ENCODE peak calls at places on chromosomes 4 and X, in six cellular contexts. R is K562, V is A549, H is IMR-90, X is HepG2, B is GM12878. Y is an unnamed sample.

GRCh38 chrX:101377542-101377941 is 8.4 kb downstream of the BTK start:
- DNase-seq in R (no peak), V (no peak), H (no peak), X (no peak), B (no peak), Y (no peak)

GRCh38 chr4:53100801-53101581 is 238.9 kb downstream of the RASL11B start:
- DNase-seq in R (no peak), V (no peak), H (peak), X (no peak), B (no peak), Y (no peak)

GRCh38 chrX:107442914-107443527 is 6.4 kb upstream of the FRMPD3 start:
- DNase-seq in R (no peak), V (no peak), H (no peak), X (no peak), B (no peak), Y (no peak)

GRCh38 chr4:123930971-123931370 is 534.4 kb downstream of the SPRY1 start:
- DNase-seq in R (no peak), V (no peak), H (peak), X (peak), B (no peak), Y (no peak)

GRCh38 chr4:5956285-5957021 is 61.8 kb downstream of the C4orf50 start:
- DNase-seq in R (no peak), V (no peak), H (no peak), X (peak), B (no peak), Y (no peak)

GRCh38 chr4:88616275-88616996 is 24.2 kb downstream of the HERC3 start:
- DNase-seq in R (no peak), V (peak), H (peak), X (no peak), B (no peak), Y (no peak)

GRCh38 chrX:27309406-27309805 is 153.7 kb downstream of the PPP4R3C start:
- DNase-seq in R (no peak), V (no peak), H (no peak), X (no peak), B (no peak), Y (no peak)

GRCh38 chr4:103719320-103720204 is at the start of gene TACR3:
- DNase-seq in R (no peak), V (no peak), H (no peak), X (no peak), B (no peak), Y (no peak)

GRCh38 chr4:15506464-15506863 is 36.8 kb downstream of the CC2D2A start:
- DNase-seq in R (no peak), V (no peak), H (peak), X (no peak), B (no peak), Y (no peak)

GRCh38 chrX:19990225-19990518 is 689 bp downstream of the BCLAF3 start:
- DNase-seq in R (no peak), V (no peak), H (no peak), X (no peak), B (no peak), Y (no peak)

GRCh38 chrX:33001107-33001506 is 210.2 kb downstream of the DMD start:
- DNase-seq in R (no peak), V (no peak), H (no peak), X (no peak), B (no peak), Y (no peak)

GRCh38 chr4:7766086-7766485 is 173.6 kb downstream of the AFAP1 start:
- DNase-seq in R (no peak), V (no peak), H (no peak), X (no peak), B (no peak), Y (no peak)

GRCh38 chr4:185626798-185627197 is 91.5 kb upstream of the PDLIM3 start:
- DNase-seq in R (no peak), V (no peak), H (no peak), X (no peak), B (no peak), Y (no peak)

GRCh38 chr4:57553695-57554094 is 443.5 kb upstream of the IGFBP7 start:
- DNase-seq in R (no peak), V (no peak), H (no peak), X (no peak), B (no peak), Y (no peak)

GRCh38 chr4:11589676-11590075 is 161.0 kb upstream of the HS3ST1 start:
- DNase-seq in R (no peak), V (no peak), H (peak), X (no peak), B (no peak), Y (no peak)

GRCh38 chr4:128862608-128863313 is 53.3 kb downstream of the JADE1 start:
- DNase-seq in R (no peak), V (peak), H (peak), X (no peak), B (peak), Y (no peak)

GRCh38 chr4:6188687-6189305 is 11.6 kb downstream of the JAKMIP1 start:
- DNase-seq in R (no peak), V (no peak), H (no peak), X (no peak), B (no peak), Y (no peak)

GRCh38 chr4:101031971-101032370 is 315.4 kb downstream of the PPP3CA start:
- DNase-seq in R (no peak), V (no peak), H (no peak), X (no peak), B (no peak), Y (no peak)

GRCh38 chr4:101197350-101197749 is 150.0 kb downstream of the PPP3CA start:
- DNase-seq in R (no peak), V (no peak), H (no peak), X (peak), B (no peak), Y (no peak)

GRCh38 chr4:185520119-185520518 is 15.2 kb downstream of the PDLIM3 start:
- DNase-seq in R (no peak), V (no peak), H (peak), X (no peak), B (no peak), Y (no peak)

GRCh38 chr4:99762728-99763127 is 53.9 kb upstream of the DAPP1 start:
- DNase-seq in R (no peak), V (no peak), H (no peak), X (no peak), B (no peak), Y (no peak)

GRCh38 chrX:25805744-25806143 is 332.4 kb upstream of the MAGEB18 start:
- DNase-seq in R (no peak), V (no peak), H (no peak), X (no peak), B (no peak), Y (no peak)

GRCh38 chr4:158796370-158797140 is 27.7 kb downstream of the FNIP2 start:
- DNase-seq in R (no peak), V (no peak), H (peak), X (no peak), B (no peak), Y (no peak)

GRCh38 chr4:184168406-184169019 is 49.2 kb downstream of the ENPP6 start:
- DNase-seq in R (peak), V (peak), H (peak), X (peak), B (no peak), Y (peak)

GRCh38 chr4:125481334-125481733 is 166.6 kb downstream of the FAT4 start:
- DNase-seq in R (no peak), V (no peak), H (no peak), X (no peak), B (no peak), Y (no peak)

GRCh38 chr4:186900980-186901379 is 177.3 kb upstream of the FAT1 start:
- DNase-seq in R (no peak), V (peak), H (no peak), X (peak), B (no peak), Y (no peak)

GRCh38 chr4:54958236-54958635 is 167.2 kb downstream of the KDR start:
- DNase-seq in R (no peak), V (no peak), H (peak), X (no peak), B (no peak), Y (no peak)

GRCh38 chr4:139489638-139490037 is 35.7 kb downstream of the RAB33B start:
- DNase-seq in R (no peak), V (no peak), H (no peak), X (no peak), B (no peak), Y (no peak)
- TF ChIP-seq BHLHE40 in R (no peak), V (no peak), H (no peak), X (no peak), B (no peak), Y (no peak)

DNA sequence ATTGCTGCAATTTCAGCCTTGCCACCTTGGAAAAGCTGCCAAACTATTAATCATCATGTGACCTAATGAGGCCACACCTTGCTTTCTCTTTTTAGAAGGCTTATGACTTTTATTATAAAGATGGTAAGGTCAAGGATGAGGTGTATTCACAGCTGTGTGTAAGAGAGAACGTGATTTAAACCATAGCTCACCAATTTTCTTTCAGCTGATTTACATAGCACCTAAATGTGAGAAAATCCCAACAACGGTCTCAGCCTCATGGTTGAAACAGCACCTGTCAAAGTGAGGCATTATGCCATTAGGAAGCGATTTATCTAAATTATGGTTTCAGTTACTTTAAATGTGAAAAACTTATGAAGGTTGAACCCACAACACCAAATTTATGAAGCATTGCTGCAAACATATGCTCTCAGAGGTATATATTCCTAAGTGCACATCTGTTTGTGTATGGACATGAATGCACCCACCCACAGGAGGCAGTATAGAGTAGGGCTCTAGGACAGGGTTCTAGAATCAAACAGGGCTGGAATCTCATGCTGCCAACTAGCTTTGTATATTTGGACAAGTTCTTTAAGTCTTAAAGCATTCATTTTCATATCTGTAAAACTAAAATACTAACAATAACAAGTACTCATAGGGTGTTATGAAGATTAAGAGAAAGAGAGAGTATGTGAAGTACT is 40.7 kb downstream of the ANXA3 start:
- DNase-seq in R (peak), V (peak), H (no peak), X (no peak), B (no peak), Y (peak)
- TF ChIP-seq BHLHE40 in R (no peak), V (no peak), H (no peak), X (no peak), B (peak), Y (no peak)

DNA sequence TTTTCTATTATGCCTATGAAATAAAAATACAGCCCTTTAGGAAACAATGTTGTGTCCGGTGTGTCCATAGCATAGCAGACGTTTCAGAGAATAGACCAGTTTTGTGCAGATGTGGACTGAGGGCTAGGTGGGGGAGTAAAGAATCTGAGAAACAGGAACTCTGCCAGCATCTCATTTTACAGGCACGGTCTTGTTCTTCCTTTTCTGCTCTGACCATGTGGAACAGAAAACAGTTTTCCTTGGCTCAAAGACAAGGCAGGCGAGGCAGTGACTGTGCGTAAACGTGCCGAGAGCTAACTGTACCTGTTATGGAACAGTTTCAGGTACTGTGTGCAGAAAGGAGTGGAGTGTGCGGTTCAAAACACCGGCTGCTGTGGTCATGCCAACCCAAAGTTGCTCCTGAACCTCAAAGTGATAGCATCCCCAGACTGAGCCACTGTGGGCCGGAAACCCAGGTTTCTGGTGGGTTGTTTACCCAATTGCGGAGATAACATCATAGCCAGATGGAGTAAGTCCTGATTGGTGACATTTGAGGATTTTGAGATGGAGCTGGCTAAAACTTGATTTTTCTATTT is 20.2 kb downstream of the CNGA2 start:
- DNase-seq in R (no peak), V (no peak), H (no peak), X (no peak), B (no peak), Y (no peak)
- TF ChIP-seq BHLHE40 in R (no peak), V (no peak), H (no peak), X (no peak), B (no peak), Y (no peak)

DNA sequence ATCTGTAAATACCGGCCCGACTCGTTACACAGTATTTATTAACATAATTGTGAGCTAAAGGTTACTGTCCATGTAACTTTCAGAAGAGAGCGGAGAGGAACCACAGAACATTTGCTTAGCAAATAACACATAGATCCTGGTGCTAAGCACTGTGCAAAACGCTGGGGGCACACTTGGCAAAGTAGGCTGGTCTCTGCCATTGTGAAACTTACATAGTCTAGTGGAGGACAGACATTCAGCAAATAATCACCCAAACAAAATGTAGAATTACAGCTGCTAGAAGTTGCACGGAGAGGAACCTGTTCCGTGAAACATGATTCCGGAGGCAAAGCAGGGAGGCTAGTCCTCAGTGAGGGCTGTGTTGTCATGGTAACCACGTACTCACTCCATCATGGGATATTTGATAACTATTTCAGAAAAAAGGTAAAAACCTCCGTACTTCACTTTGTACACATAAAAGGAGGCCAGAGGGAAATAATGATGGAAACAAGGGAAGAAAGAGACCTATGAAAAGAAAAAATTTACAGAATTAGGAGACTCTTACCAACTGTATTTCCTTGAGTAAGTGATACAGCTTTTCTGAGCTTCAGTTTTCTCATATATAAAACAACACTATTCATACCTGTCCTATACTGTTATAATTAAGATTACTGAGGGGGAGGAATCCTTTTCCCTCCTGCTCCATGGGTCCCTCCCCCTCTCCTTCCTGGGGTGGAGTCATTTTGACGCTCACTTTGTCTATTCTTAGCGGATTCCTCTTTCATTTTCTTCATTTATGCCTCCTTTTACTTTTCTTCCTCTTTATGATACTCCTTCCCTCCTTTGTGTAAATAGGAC is 760 bp upstream of the RASGEF1B start:
- DNase-seq in R (peak), V (peak), H (no peak), X (peak), B (peak), Y (peak)
- TF ChIP-seq BHLHE40 in R (no peak), V (no peak), H (peak), X (no peak), B (no peak), Y (no peak)

DNA sequence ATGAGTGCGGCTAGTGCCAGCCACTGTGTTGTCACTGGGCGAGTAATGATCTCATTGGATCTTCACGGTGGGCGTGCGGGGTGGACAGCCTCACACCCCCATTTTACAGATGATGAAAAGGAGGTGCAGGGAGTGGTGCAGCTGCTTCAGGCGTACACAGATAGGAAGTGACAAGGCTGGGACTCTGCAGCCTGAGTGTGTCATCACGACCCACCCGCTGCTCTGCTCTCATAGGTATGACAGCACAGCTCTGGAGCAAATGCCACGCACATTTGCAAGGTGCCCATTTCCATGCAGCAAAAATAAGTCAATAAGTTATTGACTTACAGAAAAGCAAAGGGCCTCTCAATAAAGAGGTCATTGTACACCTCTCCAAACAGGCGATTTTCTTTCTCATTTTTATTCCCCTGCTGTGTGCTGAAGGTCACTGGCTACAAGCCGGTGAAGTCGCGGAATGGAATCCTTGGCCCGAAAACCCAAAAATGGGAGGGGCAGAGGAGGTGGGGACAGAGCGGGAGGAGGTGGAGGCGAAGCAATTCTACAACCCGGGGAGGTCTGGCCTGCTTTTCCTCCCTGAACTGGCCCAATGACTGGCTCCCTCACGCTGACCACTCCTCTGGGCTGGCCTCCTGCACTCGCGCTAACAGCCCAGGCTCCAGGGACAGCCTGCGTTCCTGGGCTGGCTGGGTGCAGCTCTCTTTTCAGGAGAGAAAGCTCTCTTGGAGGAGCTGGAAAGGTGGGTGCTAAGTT is at the start of gene SOD3:
- DNase-seq in R (peak), V (no peak), H (peak), X (peak), B (no peak), Y (no peak)
- TF ChIP-seq BHLHE40 in R (no peak), V (no peak), H (no peak), X (no peak), B (no peak), Y (no peak)

GRCh38 chr4:145937990-145938611 is 522 bp downstream of the ZNF827 start:
- DNase-seq in R (no peak), V (peak), H (peak), X (no peak), B (no peak), Y (peak)
- TF ChIP-seq BHLHE40 in R (no peak), V (no peak), H (peak), X (no peak), B (no peak), Y (no peak)

GRCh38 chrX:55710701-55711100 is 6.8 kb upstream of the RRAGB start:
- DNase-seq in R (no peak), V (peak), H (no peak), X (no peak), B (no peak), Y (no peak)
- TF ChIP-seq BHLHE40 in R (no peak), V (no peak), H (no peak), X (no peak), B (no peak), Y (no peak)

GRCh38 chr4:25900901-25901500 is 13.0 kb upstream of the SMIM20 start:
- DNase-seq in R (no peak), V (no peak), H (no peak), X (no peak), B (no peak), Y (no peak)

GRCh38 chr4:25892796-25893195 is 21.2 kb upstream of the SMIM20 start:
- DNase-seq in R (no peak), V (no peak), H (no peak), X (no peak), B (no peak), Y (no peak)

GRCh38 chr4:25900310-25900709 is 13.7 kb upstream of the SMIM20 start:
- DNase-seq in R (no peak), V (no peak), H (peak), X (no peak), B (no peak), Y (no peak)

DNA sequence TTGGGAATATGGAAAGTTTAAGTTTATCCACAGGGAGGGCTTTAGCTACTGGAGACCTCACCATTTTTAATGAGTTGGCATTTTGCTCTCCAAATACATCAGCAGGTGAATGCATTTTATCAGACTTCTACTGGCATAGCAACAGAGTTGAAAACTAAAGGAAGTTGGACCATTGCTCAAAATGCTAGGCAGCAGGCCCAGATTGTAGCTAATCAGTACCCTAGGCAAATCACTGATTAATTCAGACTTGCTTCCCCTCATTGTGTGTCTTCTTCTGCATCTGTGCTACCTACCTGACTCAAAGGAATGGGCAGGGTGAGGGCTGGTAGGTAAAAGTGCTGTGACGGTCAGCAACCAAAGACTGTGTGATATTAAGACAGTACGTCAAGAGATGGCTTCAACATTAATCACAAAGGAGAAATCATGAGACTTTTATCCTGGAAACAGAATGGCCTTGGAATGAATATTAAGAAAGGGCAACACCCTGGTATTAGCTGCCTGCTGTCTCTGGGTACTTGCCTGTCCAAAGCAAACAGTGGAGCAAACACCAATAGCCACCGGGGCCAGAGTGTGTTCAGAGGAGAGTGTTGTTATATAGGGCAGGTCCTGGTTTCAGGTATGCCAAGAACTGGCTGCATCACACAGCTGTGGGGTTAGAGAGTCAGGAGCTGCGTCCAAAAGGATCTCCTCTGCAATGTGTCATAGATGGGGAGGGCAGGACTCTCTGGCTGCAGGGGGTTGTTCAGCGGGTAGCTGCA is 17.1 kb upstream of the SMIM20 start:
- DNase-seq in R (no peak), V (no peak), H (no peak), X (no peak), B (no peak), Y (no peak)
- TF ChIP-seq BHLHE40 in R (no peak), V (no peak), H (no peak), X (no peak), B (no peak), Y (no peak)